ENCODE peak calls at places on chromosomes 1 and 21, in nine cellular contexts. N, C, Y, H, X, K, L, R and W are unnamed samples.

GRCh38 chr21:26850116-26850643 is 5.0 kb upstream of the ADAMTS1 start:
- DNase-seq in L (no peak), C (peak), Y (no peak), X (no peak), R (no peak), H (peak), N (peak), K (no peak), W (no peak)

GRCh38 chr1:1299686-1300351 is 7.9 kb downstream of the ACAP3 start:
- DNase-seq in Y (peak), R (no peak), H (peak), C (no peak), K (no peak), N (no peak), L (no peak), X (no peak), W (no peak)

GRCh38 chr1:51518730-51519047 is 377 bp downstream of the EPS15 start:
- DNase-seq in K (peak), X (peak), H (no peak), C (peak), R (peak), N (no peak), Y (no peak), L (peak), W (peak)

GRCh38 chr1:32963746-32964460 is 706 bp downstream of the RNF19B start:
- DNase-seq in C (no peak), N (peak), X (peak), Y (peak), H (peak), L (peak), K (peak), R (peak), W (peak)

GRCh38 chr21:33997432-33997831 is 75.9 kb upstream of the MRPS6 start:
- DNase-seq in X (no peak), K (no peak), C (no peak), R (no peak), H (no peak), L (no peak), Y (no peak), N (no peak), W (no peak)

GRCh38 chr21:27422435-27422834 is 455.5 kb upstream of the ADAMTS5 start:
- DNase-seq in R (no peak), N (no peak), L (no peak), Y (no peak), C (no peak), X (no peak), K (no peak), H (no peak), W (no peak)

GRCh38 chr1:92441316-92442311 is 45.1 kb downstream of the GFI1 start:
- DNase-seq in N (no peak), C (no peak), R (peak), X (no peak), H (peak), L (no peak), Y (no peak), K (no peak), W (no peak)

GRCh38 chr1:226702318-226702956 is 36.6 kb downstream of the ITPKB start:
- DNase-seq in X (no peak), L (no peak), Y (no peak), N (no peak), C (no peak), K (no peak), H (no peak), R (no peak), W (no peak)

GRCh38 chr1:116472431-116472961 is 98.3 kb downstream of the CD58 start:
- DNase-seq in N (peak), R (no peak), L (no peak), X (no peak), C (peak), K (no peak), H (no peak), Y (no peak), W (no peak)

GRCh38 chr1:45394342-45394741 is 54.1 kb upstream of the MUTYH start:
- DNase-seq in Y (peak), X (no peak), K (no peak), H (no peak), N (no peak), L (no peak), C (no peak), R (no peak), W (no peak)

GRCh38 chr1:10170362-10170665 is 40.1 kb upstream of the KIF1B start:
- DNase-seq in X (no peak), H (no peak), C (no peak), N (no peak), Y (peak), K (no peak), L (no peak), R (no peak), W (no peak)

GRCh38 chr1:223833948-223834347 is 11.8 kb downstream of the TP53BP2 start:
- DNase-seq in H (no peak), L (no peak), K (no peak), N (no peak), C (no peak), R (no peak), Y (no peak), X (no peak), W (no peak)

GRCh38 chr1:160167580-160167979 is 16.2 kb downstream of the ATP1A4 start:
- DNase-seq in Y (no peak), K (no peak), R (no peak), L (no peak), X (no peak), N (peak), H (peak), C (no peak), W (no peak)

GRCh38 chr1:248804771-248805681 is 20.7 kb downstream of the SH3BP5L start:
- DNase-seq in K (no peak), X (no peak), L (no peak), H (no peak), N (no peak), Y (peak), R (peak), C (no peak), W (no peak)

GRCh38 chr1:6688757-6689156 is 12.9 kb downstream of the DNAJC11 start:
- DNase-seq in X (no peak), C (no peak), N (no peak), H (no peak), L (no peak), K (no peak), Y (no peak), R (no peak), W (no peak)

GRCh38 chr1:79797487-79797886 is 791.0 kb upstream of the ADGRL4 start:
- DNase-seq in C (no peak), Y (no peak), N (no peak), K (no peak), X (no peak), R (no peak), H (peak), L (no peak), W (no peak)

GRCh38 chr1:211257831-211258225 is 1.3 kb upstream of the RCOR3 start:
- DNase-seq in L (no peak), C (no peak), H (no peak), X (no peak), Y (no peak), R (no peak), N (no peak), K (no peak), W (no peak)

GRCh38 chr1:226655251-226656163 is 83.6 kb downstream of the ITPKB start:
- DNase-seq in X (no peak), K (no peak), H (no peak), Y (no peak), R (no peak), N (peak), L (no peak), C (no peak), W (no peak)

GRCh38 chr1:171403396-171403795 is 81.9 kb upstream of the PRRC2C start:
- DNase-seq in Y (no peak), X (no peak), R (no peak), C (no peak), H (peak), K (no peak), L (no peak), N (peak), W (no peak)

GRCh38 chr1:83118472-83118871 is 880.5 kb downstream of the TTLL7 start:
- DNase-seq in N (no peak), H (no peak), C (no peak), K (no peak), R (no peak), L (no peak), X (no peak), Y (no peak), W (no peak)

GRCh38 chr21:28410264-28410663 is 582.4 kb downstream of the LTN1 start:
- DNase-seq in R (no peak), H (no peak), C (no peak), L (no peak), N (no peak), K (no peak), X (no peak), Y (no peak), W (no peak)

GRCh38 chr1:93839307-93839706 is 39.7 kb downstream of the DNTTIP2 start:
- DNase-seq in C (no peak), K (no peak), X (no peak), N (no peak), H (no peak), L (no peak), Y (no peak), R (no peak), W (no peak)

GRCh38 chr1:51570063-51570720 is 46.7 kb upstream of the OSBPL9 start:
- DNase-seq in K (no peak), H (no peak), C (no peak), L (no peak), X (no peak), N (no peak), Y (no peak), R (no peak), W (no peak)

GRCh38 chr1:25916460-25916859 is 10.2 kb upstream of the STMN1 start:
- DNase-seq in K (no peak), R (no peak), N (no peak), X (no peak), C (no peak), Y (no peak), L (no peak), H (no peak), W (no peak)

GRCh38 chr1:182809414-182809957 is 19.9 kb downstream of the NPL start:
- DNase-seq in Y (no peak), L (no peak), R (no peak), X (no peak), N (peak), H (no peak), K (no peak), C (no peak), W (no peak)

GRCh38 chr1:196433000-196433399 is 175.2 kb downstream of the KCNT2 start:
- DNase-seq in X (no peak), C (no peak), R (no peak), H (no peak), Y (no peak), L (no peak), K (no peak), N (no peak), W (no peak)

GRCh38 chr1:204320413-204320812 is 39.3 kb downstream of the PLEKHA6 start:
- DNase-seq in X (no peak), L (no peak), H (no peak), R (no peak), K (no peak), Y (no peak), C (no peak), N (peak), W (no peak)

GRCh38 chr1:2258996-2259395 is 30.9 kb downstream of the SKI start:
- DNase-seq in H (no peak), L (peak), C (no peak), N (no peak), X (no peak), R (no peak), K (no peak), Y (no peak), W (peak)

GRCh38 chr1:63946866-63947491 is 173.2 kb downstream of the ROR1 start:
- DNase-seq in H (no peak), N (no peak), Y (no peak), X (peak), L (no peak), K (peak), C (no peak), R (peak), W (no peak)

GRCh38 chr21:36701912-36702621 is 3.2 kb downstream of the SIM2 start:
- DNase-seq in N (no peak), K (no peak), X (no peak), H (peak), L (no peak), R (no peak), Y (no peak), C (no peak), W (no peak)